ENCODE peak calls at places on chromosome 17, in four cellular contexts. O is mammary epithelial cell, A is DND-41, B is PC-3. D is an unnamed sample.

GRCh38 chr17:12492450-12492849 is 173.2 kb upstream of the MYOCD start:
- DNase-seq in O (no peak), A (no peak), B (no peak), D (peak; percentile 20)

GRCh38 chr17:66963521-66964082 is 905 bp upstream of the CACNG4 start:
- DNase-seq in O (no peak), A (no peak), B (no peak), D (no peak)

GRCh38 chr17:50346313-50347086 is 574 bp downstream of the XYLT2 start:
- DNase-seq in O (peak; percentile 31), A (no peak), B (peak; percentile 39), D (no peak)

GRCh38 chr17:70919241-70919640 is 749.9 kb downstream of the KCNJ2 start:
- DNase-seq in O (no peak), A (no peak), B (no peak), D (no peak)

GRCh38 chr17:1203111-1203966 is 23.6 kb upstream of the ABR start:
- DNase-seq in O (peak; percentile 53), A (no peak), B (peak; percentile 56), D (peak; percentile 55)

GRCh38 chr17:17567631-17568030 is 23.9 kb downstream of the PEMT start:
- DNase-seq in O (no peak), A (no peak), B (no peak), D (peak; percentile 8)

GRCh38 chr17:27984816-27985215 is 57.7 kb upstream of the NLK start:
- DNase-seq in O (no peak), A (no peak), B (no peak), D (no peak)

GRCh38 chr17:10171581-10171981 is 26.8 kb downstream of the GAS7 start:
- DNase-seq in O (no peak), A (no peak), B (no peak), D (no peak)

GRCh38 chr17:35460354-35460851 is 11.8 kb upstream of the SLFN13 start:
- DNase-seq in O (peak; percentile 35), A (no peak), B (peak; percentile 76), D (no peak)

GRCh38 chr17:37671813-37672544 is 28.7 kb upstream of the DDX52 start:
- DNase-seq in O (peak; percentile 88), A (no peak), B (peak; percentile 85), D (peak; percentile 89)

GRCh38 chr17:700504-701094 is 14.0 kb downstream of the VPS53 start:
- DNase-seq in O (no peak), A (no peak), B (peak; percentile 35), D (no peak)

GRCh38 chr17:8222380-8222629 is 11.9 kb upstream of the AURKB start:
- DNase-seq in O (no peak), A (no peak), B (no peak), D (no peak)

GRCh38 chr17:80099291-80100034 is 1.9 kb upstream of the GAA start:
- DNase-seq in O (no peak), A (no peak), B (no peak), D (no peak)

GRCh38 chr17:1347681-1348318 is 52.2 kb downstream of the YWHAE start:
- DNase-seq in O (peak; percentile 44), A (no peak), B (no peak), D (no peak)

GRCh38 chr17:74180336-74180735 is 23.1 kb upstream of the RPL38 start:
- DNase-seq in O (no peak), A (no peak), B (no peak), D (no peak)

GRCh38 chr17:68456529-68457167 is 648 bp downstream of the WIPI1 start:
- DNase-seq in O (peak; percentile 87), A (no peak), B (peak; percentile 79), D (peak; percentile 89)

GRCh38 chr17:74452841-74453661 is 13.4 kb upstream of the CD300A start:
- DNase-seq in O (no peak), A (no peak), B (no peak), D (no peak)

GRCh38 chr17:388087-388486 is 35.5 kb upstream of the RPH3AL start:
- DNase-seq in O (no peak), A (no peak), B (no peak), D (no peak)

GRCh38 chr17:21174186-21174585 is 39.8 kb downstream of the TMEM11 start:
- DNase-seq in O (no peak), A (no peak), B (no peak), D (no peak)

GRCh38 chr17:81428121-81428515 is 32.9 kb downstream of the BAHCC1 start:
- DNase-seq in O (no peak), A (peak; percentile 95), B (peak; percentile 12), D (no peak)

GRCh38 chr17:57408064-57408811 is 151.9 kb downstream of the MSI2 start:
- DNase-seq in O (no peak), A (peak; percentile 83), B (peak; percentile 76), D (no peak)

GRCh38 chr17:1422907-1423306 is 22.9 kb upstream of the YWHAE start:
- DNase-seq in O (peak; percentile 93), A (no peak), B (peak; percentile 89), D (peak; percentile 96)

GRCh38 chr17:14123579-14124278 is 54.4 kb downstream of the COX10 start:
- DNase-seq in O (no peak), A (no peak), B (no peak), D (no peak)

GRCh38 chr17:8436169-8436932 is 667 bp downstream of the NDEL1 start:
- DNase-seq in O (peak; percentile 59), A (peak; percentile 56), B (peak; percentile 31), D (peak; percentile 54)

GRCh38 chr17:67362173-67362572 is 4.2 kb downstream of the PSMD12 start:
- DNase-seq in O (no peak), A (no peak), B (no peak), D (no peak)

GRCh38 chr17:65627892-65628622 is 66.6 kb upstream of the AXIN2 start:
- DNase-seq in O (peak; percentile 20), A (no peak), B (peak; percentile 98), D (peak; percentile 71)

GRCh38 chr17:58822148-58823050 is 66.7 kb downstream of the PPM1E start:
- DNase-seq in O (no peak), A (no peak), B (no peak), D (no peak)

GRCh38 chr17:16304832-16305231 is 48.4 kb downstream of the CENPV start:
- DNase-seq in O (no peak), A (peak; percentile 27), B (peak; percentile 58), D (no peak)

GRCh38 chr17:80866050-80866793 is 125.4 kb upstream of the CHMP6 start:
- DNase-seq in O (peak; percentile 52), A (peak; percentile 69), B (peak; percentile 73), D (peak; percentile 30)

GRCh38 chr17:51803161-51803560 is 355.4 kb downstream of the CA10 start:
- DNase-seq in O (no peak), A (no peak), B (no peak), D (no peak)
- H3K9ac ChIP-seq in O (no peak overlapping the region), A (no peak overlapping the region), B (no peak overlapping the region), D (no peak overlapping the region)

GRCh38 chr17:82577300-82577699 is 57.8 kb downstream of the FOXK2 start:
- DNase-seq in O (no peak), A (no peak), B (no peak), D (no peak)
- H3K79me2 ChIP-seq in O (peaks cover 68% of the 10 kb centered on the region), A (peaks cover 72% of the 10 kb centered on the region), B (peaks cover 18% of the 10 kb centered on the region), D (peaks cover 18% of the 10 kb centered on the region)

GRCh38 chr17:77380411-77381184 is 239.8 kb downstream of the SEC14L1 start:
- DNase-seq in O (no peak), A (no peak), B (no peak), D (no peak)
- H3K9ac ChIP-seq in O (no peak overlapping the region), A (peak overlapping the region; percentile 11), B (no peak overlapping the region), D (no peak overlapping the region)

DNA sequence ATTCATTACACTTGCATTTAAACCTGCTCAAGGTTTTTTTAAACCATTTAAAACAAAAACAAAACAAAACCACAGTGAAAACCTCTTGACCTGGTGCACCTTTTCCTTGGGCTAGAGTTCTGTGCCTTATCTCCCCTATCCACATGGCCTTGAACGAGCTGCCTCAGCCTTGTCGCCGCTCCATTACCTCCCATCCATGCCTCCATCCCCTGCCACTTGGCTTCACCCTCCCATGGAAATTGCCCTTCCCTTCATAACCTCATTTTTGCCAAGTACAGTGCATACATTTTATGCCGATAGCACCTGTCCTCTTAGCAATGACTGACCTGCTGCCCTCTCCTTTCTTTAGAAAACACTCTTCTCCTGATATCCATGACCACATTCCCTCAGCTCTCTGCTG is 188.6 kb upstream of the ASIC2 start:
- DNase-seq in O (no peak), A (no peak), B (no peak), D (no peak)
- H3K79me2 ChIP-seq in O (no peaks in the 10 kb centered on the region), A (no peaks in the 10 kb centered on the region), B (no peaks in the 10 kb centered on the region), D (no peaks in the 10 kb centered on the region)

DNA sequence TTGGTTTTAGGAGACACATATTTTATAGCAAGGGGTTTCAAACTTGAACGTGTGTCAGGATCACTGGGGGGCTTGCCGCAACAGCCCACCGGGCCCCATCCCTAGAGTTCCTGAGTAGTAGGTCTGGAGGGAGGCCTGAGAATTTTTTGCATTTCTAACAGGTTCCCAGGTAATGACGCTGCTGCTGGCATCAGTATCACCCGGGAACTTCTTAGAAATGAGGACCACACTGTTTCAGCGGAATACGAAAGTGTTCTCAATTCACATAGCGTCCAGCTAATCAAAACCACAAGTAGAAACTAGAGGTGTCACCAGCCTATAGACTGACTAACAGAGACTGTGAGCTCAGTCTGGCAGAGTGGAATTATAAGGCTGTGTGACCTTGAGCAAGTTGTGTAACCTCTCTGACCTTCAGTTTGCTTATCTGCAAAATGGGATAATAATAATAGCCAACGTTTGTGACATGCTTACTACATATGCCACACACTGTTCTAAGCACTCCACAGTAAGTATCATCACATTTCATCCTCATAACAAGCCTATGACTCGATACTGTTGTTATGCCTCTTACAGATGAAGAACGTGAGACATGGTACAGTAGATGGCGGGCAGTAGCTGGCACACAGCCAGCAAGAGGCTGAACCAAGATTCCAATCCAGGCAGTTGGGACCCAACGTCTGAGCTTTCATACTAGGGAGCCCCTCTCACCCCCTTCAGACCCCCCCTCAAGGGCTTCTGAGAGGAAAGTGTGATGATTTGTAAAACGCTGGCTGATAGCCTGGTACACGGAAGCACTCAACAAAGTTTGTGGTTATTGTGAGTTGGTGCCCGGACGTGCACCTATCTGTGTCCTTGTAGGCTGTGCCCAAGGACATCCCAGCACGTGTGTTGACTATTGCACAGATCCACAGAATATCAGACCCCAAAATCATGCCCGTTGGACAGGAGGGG is 4.6 kb upstream of the ICAM2 start:
- DNase-seq in O (no peak), A (no peak), B (peak; percentile 43), D (no peak)
- H3K9ac ChIP-seq in O (no peak overlapping the region), A (no peak overlapping the region), B (no peak overlapping the region), D (no peak overlapping the region)

DNA sequence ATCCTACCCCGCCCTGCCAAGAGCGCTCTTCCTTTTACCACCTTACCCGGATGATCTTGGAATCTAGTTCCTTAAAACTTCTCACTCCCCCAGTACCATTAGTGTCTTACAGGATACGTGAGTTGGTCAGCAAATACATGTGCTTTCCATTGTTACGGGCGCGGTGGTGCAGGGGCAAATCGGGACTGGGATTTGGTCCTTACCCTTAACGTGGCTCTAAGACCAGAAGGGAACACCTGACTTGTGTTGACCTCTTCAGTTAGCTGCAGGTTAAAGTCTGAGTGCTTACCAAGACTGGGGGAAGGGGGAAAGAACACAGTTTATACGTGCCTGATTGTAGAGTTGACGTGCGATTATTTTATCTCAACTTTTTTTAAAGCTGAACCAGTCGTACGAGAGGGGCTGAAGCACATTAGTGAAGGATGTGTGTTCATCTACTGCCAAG is 536 bp downstream of the TXNDC17 start:
- DNase-seq in O (peak; percentile 33), A (no peak), B (peak; percentile 15), D (no peak)
- H3K79me2 ChIP-seq in O (peaks cover 77% of the 10 kb centered on the region), A (peaks cover 69% of the 10 kb centered on the region), B (peaks cover 68% of the 10 kb centered on the region), D (peaks cover 59% of the 10 kb centered on the region)

D was measured in astrocyte.